ENCODE peak calls at places on chromosome 9, in nine cellular contexts. X, B, Y, S, V, E, D, C and F are unnamed samples.

GRCh38 chr9:92983984-92984589 is 36.8 kb downstream of the FGD3 start:
- DNase-seq in X (no peak), B (no peak), Y (peak), S (no peak), V (no peak), E (no peak), D (no peak), C (peak), F (peak)

GRCh38 chr9:83932001-83932400 is 10.8 kb upstream of the KIF27 start:
- DNase-seq in X (no peak), B (no peak), Y (no peak), S (no peak), V (peak), E (no peak), D (no peak), C (peak), F (no peak)

GRCh38 chr9:33124716-33125378 is 42.3 kb downstream of the B4GALT1 start:
- DNase-seq in X (no peak), B (no peak), Y (no peak), S (no peak), V (peak), E (no peak), D (no peak), C (no peak), F (no peak)

GRCh38 chr9:19976226-19976625 is 187.4 kb upstream of the SLC24A2 start:
- DNase-seq in X (no peak), B (no peak), Y (no peak), S (no peak), V (no peak), E (no peak), D (no peak), C (peak), F (peak)

GRCh38 chr9:137129089-137129455 is 9.9 kb upstream of the GRIN1 start:
- DNase-seq in X (no peak), B (no peak), Y (peak), S (no peak), V (no peak), E (no peak), D (no peak), C (no peak), F (peak)

GRCh38 chr9:84278131-84278530 is 62.4 kb downstream of the SLC28A3 start:
- DNase-seq in X (no peak), B (no peak), Y (no peak), S (no peak), V (no peak), E (no peak), D (no peak), C (peak), F (no peak)

GRCh38 chr9:31272456-31273295 is 1111.8 kb upstream of the ACO1 start:
- DNase-seq in X (no peak), B (peak), Y (peak), S (no peak), V (no peak), E (no peak), D (no peak), C (peak), F (no peak)

GRCh38 chr9:63859475-63860215 is 1425.4 kb downstream of the FOXD4L5 start:
- DNase-seq in X (no peak), B (peak), Y (no peak), S (no peak), V (no peak), E (peak), D (peak), C (peak), F (peak)

GRCh38 chr9:21890696-21891095 is 88.3 kb downstream of the MTAP start:
- DNase-seq in X (no peak), B (no peak), Y (no peak), S (no peak), V (no peak), E (no peak), D (no peak), C (no peak), F (no peak)

GRCh38 chr9:111148994-111149759 is 110.9 kb upstream of the LPAR1 start:
- DNase-seq in X (no peak), B (no peak), Y (peak), S (no peak), V (peak), E (no peak), D (no peak), C (peak), F (peak)

GRCh38 chr9:76215066-76215465 is 179.2 kb downstream of the RFK start:
- DNase-seq in X (no peak), B (peak), Y (peak), S (no peak), V (no peak), E (no peak), D (no peak), C (peak), F (no peak)

GRCh38 chr9:113738898-113739604 is 137.1 kb upstream of the ZNF618 start:
- DNase-seq in X (no peak), B (no peak), Y (peak), S (no peak), V (no peak), E (no peak), D (no peak), C (no peak), F (peak)

GRCh38 chr9:137293482-137294090 is 8.5 kb downstream of the NRARP start:
- DNase-seq in X (no peak), B (no peak), Y (no peak), S (no peak), V (no peak), E (no peak), D (no peak), C (no peak), F (no peak)

GRCh38 chr9:69073103-69073502 is 37.6 kb downstream of the FXN start:
- DNase-seq in X (no peak), B (no peak), Y (no peak), S (no peak), V (no peak), E (no peak), D (no peak), C (no peak), F (no peak)

GRCh38 chr9:137459147-137459600 is at the start of gene NSMF:
- DNase-seq in X (peak), B (peak), Y (peak), S (peak), V (peak), E (peak), D (peak), C (peak), F (peak)

GRCh38 chr9:108680946-108681345 is 174.8 kb downstream of the ACTL7B start:
- DNase-seq in X (no peak), B (no peak), Y (no peak), S (no peak), V (no peak), E (no peak), D (no peak), C (no peak), F (no peak)

GRCh38 chr9:123687246-123687721 is 242.6 kb downstream of the DENND1A start:
- DNase-seq in X (no peak), B (peak), Y (no peak), S (no peak), V (no peak), E (no peak), D (no peak), C (no peak), F (no peak)

GRCh38 chr9:14343948-14344547 is 30.1 kb upstream of the NFIB start:
- DNase-seq in X (no peak), B (no peak), Y (no peak), S (no peak), V (no peak), E (peak), D (no peak), C (peak), F (no peak)

GRCh38 chr9:3858961-3859360 is 333.2 kb upstream of the RFX3 start:
- DNase-seq in X (no peak), B (no peak), Y (peak), S (no peak), V (no peak), E (no peak), D (no peak), C (peak), F (no peak)

GRCh38 chr9:89743576-89744254 is 138.9 kb downstream of the GADD45G start:
- DNase-seq in X (no peak), B (no peak), Y (peak), S (no peak), V (peak), E (no peak), D (peak), C (no peak), F (peak)

GRCh38 chr9:121700165-121700830 is 48.9 kb downstream of the DAB2IP start:
- DNase-seq in X (no peak), B (peak), Y (peak), S (no peak), V (no peak), E (peak), D (no peak), C (peak), F (peak)

GRCh38 chr9:110440161-110440560 is 102.5 kb upstream of the TXNDC8 start:
- DNase-seq in X (no peak), B (no peak), Y (no peak), S (no peak), V (no peak), E (no peak), D (no peak), C (peak), F (no peak)

GRCh38 chr9:76090909-76091308 is 200.4 kb downstream of the PCSK5 start:
- DNase-seq in X (no peak), B (no peak), Y (peak), S (no peak), V (no peak), E (no peak), D (no peak), C (no peak), F (no peak)

GRCh38 chr9:124216474-124217176 is 41.1 kb upstream of the NEK6 start:
- DNase-seq in X (peak), B (no peak), Y (no peak), S (no peak), V (peak), E (peak), D (no peak), C (no peak), F (peak)

GRCh38 chr9:38227061-38227540 is 158.1 kb upstream of the SHB start:
- DNase-seq in X (peak), B (peak), Y (peak), S (no peak), V (peak), E (peak), D (no peak), C (peak), F (peak)

GRCh38 chr9:112135706-112136105 is 39.4 kb downstream of the SUSD1 start:
- DNase-seq in X (no peak), B (peak), Y (no peak), S (no peak), V (no peak), E (no peak), D (no peak), C (peak), F (no peak)

GRCh38 chr9:97710356-97711222 is 13.4 kb upstream of the XPA start:
- DNase-seq in X (peak), B (peak), Y (peak), S (no peak), V (peak), E (peak), D (peak), C (peak), F (peak)

GRCh38 chr9:91037511-91038482 is 236.2 kb downstream of the SYK start:
- DNase-seq in X (peak), B (peak), Y (peak), S (peak), V (no peak), E (no peak), D (no peak), C (peak), F (no peak)

GRCh38 chr9:90860382-90860781 is 58.8 kb downstream of the SYK start:
- DNase-seq in X (no peak), B (no peak), Y (no peak), S (no peak), V (no peak), E (no peak), D (no peak), C (no peak), F (no peak)

GRCh38 chr9:19119801-19120440 is 7.4 kb downstream of the PLIN2 start:
- DNase-seq in X (no peak), B (no peak), Y (no peak), S (no peak), V (no peak), E (no peak), D (no peak), C (peak), F (no peak)

GRCh38 chr9:98808411-98808815 is 943 bp downstream of the GALNT12 start:
- DNase-seq in X (no peak), B (peak), Y (no peak), S (no peak), V (no peak), E (no peak), D (no peak), C (no peak), F (no peak)

DNA sequence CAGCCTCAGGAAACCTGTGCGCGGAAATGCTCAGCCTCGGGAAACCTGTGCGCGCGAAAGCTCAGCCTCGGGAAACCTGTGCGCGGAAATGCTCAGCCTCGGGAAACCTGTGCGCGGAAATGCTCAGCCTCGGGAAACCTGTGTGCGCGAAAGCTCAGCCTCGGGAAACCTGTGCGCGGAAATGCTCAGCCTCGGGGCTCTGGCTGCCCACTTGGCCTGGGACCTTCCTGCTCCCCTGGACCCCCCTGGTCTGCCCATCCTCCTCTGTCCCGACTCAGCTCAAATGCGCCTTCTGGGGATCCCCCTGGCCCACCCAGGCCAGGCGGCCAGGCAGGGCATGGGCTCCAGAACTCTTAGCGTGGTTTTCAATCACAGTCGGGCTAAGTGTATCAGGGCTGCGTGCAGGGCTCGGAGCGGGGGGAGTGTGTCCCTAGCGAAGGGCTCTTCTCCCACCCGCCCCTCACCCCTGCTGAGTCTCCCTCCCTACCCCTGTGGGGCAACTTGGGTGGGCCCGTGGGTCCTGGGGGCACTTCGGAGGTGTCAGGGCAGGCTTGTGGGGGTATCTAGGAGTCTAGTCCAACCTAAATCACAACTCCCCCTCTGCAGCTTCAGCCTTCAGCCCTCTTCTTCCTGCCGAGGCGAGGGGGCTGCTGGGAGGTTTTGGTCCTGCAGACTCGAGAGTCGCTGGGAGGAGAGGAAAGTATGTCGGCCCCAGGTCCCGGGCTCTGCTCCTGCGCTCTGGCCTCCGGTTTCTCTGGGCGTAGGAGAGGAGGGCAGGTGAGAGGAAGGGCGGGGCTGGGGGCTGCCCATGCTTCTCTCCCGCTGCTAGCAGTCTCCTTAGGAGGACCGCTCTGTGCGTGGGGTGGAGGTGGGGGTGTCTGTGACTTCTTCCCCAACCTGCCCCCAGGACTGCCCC is 140.1 kb upstream of the COL5A1 start:
- DNase-seq in X (no peak), B (no peak), Y (peak), S (no peak), V (no peak), E (no peak), D (no peak), C (no peak), F (no peak)
- H3K4me3 ChIP-seq in X (no peak), B (no peak), Y (no peak), S (no peak), V (no peak), E (no peak), D (no peak), C (no peak), F (no peak)

GRCh38 chr9:128638580-128638979 is 18.1 kb downstream of the DYNC2I2 start:
- DNase-seq in X (no peak), B (no peak), Y (no peak), S (no peak), V (no peak), E (no peak), D (no peak), C (no peak), F (no peak)

GRCh38 chr9:128637656-128638055 is 19.0 kb downstream of the DYNC2I2 start:
- DNase-seq in X (no peak), B (no peak), Y (no peak), S (no peak), V (no peak), E (no peak), D (no peak), C (no peak), F (no peak)

GRCh38 chr9:128636024-128636390 is 20.6 kb downstream of the DYNC2I2 start:
- DNase-seq in X (no peak), B (peak), Y (peak), S (no peak), V (no peak), E (peak), D (no peak), C (peak), F (no peak)

GRCh38 chr9:128635266-128636023 is 21.2 kb downstream of the DYNC2I2 start:
- DNase-seq in X (no peak), B (peak), Y (peak), S (peak), V (no peak), E (peak), D (no peak), C (peak), F (no peak)

GRCh38 chr9:128636556-128637530 is 19.8 kb downstream of the DYNC2I2 start:
- DNase-seq in X (no peak), B (peak), Y (no peak), S (no peak), V (no peak), E (no peak), D (no peak), C (no peak), F (no peak)
- H3K4me3 ChIP-seq in X (no peak), B (peak), Y (no peak), S (no peak), V (no peak), E (no peak), D (no peak), C (no peak), F (no peak)

GRCh38 chr9:129145841-129146292 is 32.2 kb downstream of the IER5L start:
- DNase-seq in X (no peak), B (peak), Y (peak), S (no peak), V (no peak), E (peak), D (no peak), C (no peak), F (no peak)

GRCh38 chr9:129148463-129149204 is 29.4 kb downstream of the IER5L start:
- DNase-seq in X (no peak), B (no peak), Y (no peak), S (no peak), V (no peak), E (no peak), D (no peak), C (no peak), F (peak)

GRCh38 chr9:129145316-129145715 is 32.7 kb downstream of the IER5L start:
- DNase-seq in X (no peak), B (no peak), Y (no peak), S (no peak), V (no peak), E (no peak), D (no peak), C (no peak), F (no peak)

GRCh38 chr9:129149442-129149841 is 28.6 kb downstream of the IER5L start:
- DNase-seq in X (no peak), B (no peak), Y (no peak), S (no peak), V (no peak), E (no peak), D (no peak), C (no peak), F (peak)

DNA sequence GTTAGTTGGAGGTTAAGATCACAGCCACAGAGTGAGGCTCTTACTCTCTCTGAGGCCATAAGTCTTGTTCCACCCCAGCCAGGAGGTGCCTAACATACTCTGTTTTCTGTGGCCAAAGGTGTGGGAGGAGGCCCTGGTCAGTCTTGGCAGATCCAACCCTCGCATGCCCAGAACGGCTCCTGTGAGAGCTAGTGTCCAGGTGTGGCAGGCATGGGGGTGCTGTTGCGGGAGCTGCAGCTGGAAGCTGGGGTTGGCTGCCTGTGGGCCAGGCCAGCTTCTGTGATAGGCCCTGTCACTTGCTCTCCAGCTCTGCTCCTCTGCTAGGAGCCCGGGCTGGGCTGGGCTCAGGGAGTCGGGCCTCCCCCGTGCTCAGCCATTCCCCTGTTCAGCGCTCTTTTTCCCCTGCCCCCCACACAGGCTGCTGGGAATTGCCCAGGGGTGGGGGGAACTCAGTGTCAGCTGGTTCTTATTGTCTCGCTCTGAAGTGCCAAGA is 31.6 kb downstream of the IER5L start:
- DNase-seq in X (no peak), B (peak), Y (peak), S (no peak), V (no peak), E (no peak), D (no peak), C (no peak), F (no peak)
- H3K4me3 ChIP-seq in X (no peak), B (no peak), Y (no peak), S (no peak), V (no peak), E (no peak), D (no peak), C (no peak), F (no peak)

GRCh38 chr9:127185181-127185580 is 62.7 kb upstream of the ANGPTL2 start:
- DNase-seq in X (no peak), B (no peak), Y (no peak), S (no peak), V (no peak), E (no peak), D (no peak), C (no peak), F (no peak)

GRCh38 chr9:127185931-127186781 is 63.7 kb upstream of the ANGPTL2 start:
- DNase-seq in X (no peak), B (no peak), Y (no peak), S (peak), V (no peak), E (peak), D (no peak), C (no peak), F (no peak)

GRCh38 chr9:127184641-127185040 is 62.2 kb upstream of the ANGPTL2 start:
- DNase-seq in X (no peak), B (no peak), Y (no peak), S (no peak), V (no peak), E (no peak), D (no peak), C (no peak), F (no peak)

GRCh38 chr9:127182901-127183746 is 60.7 kb upstream of the ANGPTL2 start:
- DNase-seq in X (no peak), B (no peak), Y (peak), S (no peak), V (no peak), E (no peak), D (no peak), C (no peak), F (no peak)

DNA sequence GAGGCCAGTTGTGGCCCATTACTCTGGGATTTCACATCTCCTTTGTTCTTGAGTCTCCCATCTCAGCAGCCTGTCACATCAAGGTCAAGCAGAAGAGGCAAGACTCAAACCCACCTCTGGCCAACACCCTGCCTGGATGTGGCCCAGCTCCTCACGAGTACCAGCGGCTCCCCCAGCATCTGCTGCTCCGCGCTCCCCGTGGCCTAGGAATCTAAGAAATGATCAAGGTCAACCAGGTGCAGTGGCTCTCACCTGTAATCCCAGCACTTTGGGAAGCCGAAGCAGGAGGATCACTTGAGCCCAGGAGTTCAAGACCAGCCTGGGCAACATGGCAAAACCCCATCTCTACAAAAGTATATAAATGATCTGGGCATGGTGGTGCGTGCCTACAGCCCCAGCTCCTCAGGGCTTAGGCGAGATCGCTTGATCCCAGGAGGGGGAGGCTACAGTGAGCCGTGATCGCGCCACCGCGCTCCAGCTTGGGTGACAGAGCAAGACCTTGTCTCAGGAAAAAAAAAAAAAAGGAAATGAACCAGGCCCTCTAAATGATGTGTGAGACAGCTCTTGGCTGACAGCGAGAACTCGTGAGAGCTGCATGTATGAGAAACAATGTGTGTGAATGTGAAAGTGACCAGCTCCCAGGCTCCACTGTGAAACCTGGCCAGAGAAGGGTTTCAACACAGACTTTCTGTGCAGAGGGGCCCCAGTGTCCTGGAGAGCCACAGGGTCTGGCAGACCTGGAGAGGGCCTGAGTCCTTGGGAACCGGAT is 61.6 kb upstream of the ANGPTL2 start:
- DNase-seq in X (no peak), B (no peak), Y (peak), S (no peak), V (no peak), E (peak), D (no peak), C (no peak), F (peak)
- H3K4me3 ChIP-seq in X (no peak), B (no peak), Y (no peak), S (no peak), V (no peak), E (no peak), D (no peak), C (no peak), F (no peak)